ENCODE peak calls at places on chromosomes 2 and 18, in ten cellular contexts. D, K, E, V, H, N, C, X, F and M are unnamed samples.

GRCh38 chr2:127985026-127985734 is 42.7 kb downstream of the SAP130 start:
- DNase-seq in D (no peak), K (no peak), E (no peak), V (no peak), H (no peak), N (no peak), C (peak), X (peak), F (no peak), M (no peak)

GRCh38 chr2:8090748-8091700 is 590.8 kb upstream of the ID2 start:
- DNase-seq in D (peak), K (no peak), E (peak), V (peak), H (peak), N (peak), C (peak), X (peak), F (peak), M (peak)

GRCh38 chr2:44218771-44219170 is 50.1 kb downstream of the PPM1B start:
- DNase-seq in D (no peak), K (no peak), E (no peak), V (no peak), H (no peak), N (no peak), C (no peak), X (no peak), F (no peak), M (no peak)

GRCh38 chr2:10790228-10790973 is 22.2 kb downstream of the PDIA6 start:
- DNase-seq in D (no peak), K (no peak), E (no peak), V (no peak), H (no peak), N (peak), C (no peak), X (no peak), F (no peak), M (no peak)

GRCh38 chr18:21362921-21363320 is 120.9 kb downstream of the GREB1L start:
- DNase-seq in D (no peak), K (no peak), E (no peak), V (no peak), H (no peak), N (no peak), C (no peak), X (no peak), F (no peak), M (no peak)

GRCh38 chr2:195925120-195925519 is 143.5 kb downstream of the DNAH7 start:
- DNase-seq in D (no peak), K (no peak), E (no peak), V (no peak), H (no peak), N (no peak), C (no peak), X (no peak), F (no peak), M (no peak)

GRCh38 chr2:23404426-23404825 is 19.4 kb downstream of the KLHL29 start:
- DNase-seq in D (no peak), K (no peak), E (peak), V (no peak), H (no peak), N (peak), C (peak), X (peak), F (no peak), M (no peak)

GRCh38 chr2:10091182-10091932 is 11.1 kb upstream of the CYS1 start:
- DNase-seq in D (no peak), K (no peak), E (no peak), V (no peak), H (no peak), N (no peak), C (no peak), X (no peak), F (no peak), M (no peak)

GRCh38 chr18:41145526-41145925 is 809.5 kb upstream of the PIK3C3 start:
- DNase-seq in D (no peak), K (no peak), E (no peak), V (no peak), H (no peak), N (no peak), C (no peak), X (no peak), F (no peak), M (no peak)

GRCh38 chr2:126657636-126658315 is 1.8 kb downstream of the GYPC start:
- DNase-seq in D (peak), K (peak), E (peak), V (peak), H (peak), N (peak), C (peak), X (no peak), F (peak), M (peak)

GRCh38 chr2:109472331-109473005 is 141.3 kb downstream of the SEPTIN10 start:
- DNase-seq in D (no peak), K (no peak), E (no peak), V (no peak), H (no peak), N (no peak), C (no peak), X (no peak), F (no peak), M (no peak)

GRCh38 chr2:164722604-164723338 is 101.5 kb upstream of the GRB14 start:
- DNase-seq in D (no peak), K (no peak), E (no peak), V (no peak), H (no peak), N (no peak), C (no peak), X (no peak), F (no peak), M (no peak)

GRCh38 chr2:88874063-88874657 is 182.7 kb downstream of the RPIA start:
- DNase-seq in D (peak), K (no peak), E (no peak), V (no peak), H (no peak), N (no peak), C (peak), X (peak), F (no peak), M (peak)

GRCh38 chr2:19189391-19189790 is 169.0 kb downstream of the OSR1 start:
- DNase-seq in D (no peak), K (no peak), E (no peak), V (no peak), H (no peak), N (no peak), C (peak), X (no peak), F (no peak), M (no peak)

GRCh38 chr18:59469463-59470180 is 110.6 kb upstream of the LMAN1 start:
- DNase-seq in D (no peak), K (no peak), E (no peak), V (no peak), H (no peak), N (no peak), C (no peak), X (no peak), F (no peak), M (no peak)

GRCh38 chr2:71683666-71684065 is 230.3 kb downstream of the DYSF start:
- DNase-seq in D (no peak), K (no peak), E (no peak), V (peak), H (no peak), N (no peak), C (no peak), X (no peak), F (no peak), M (no peak)

GRCh38 chr18:12076424-12077140 is 17.1 kb upstream of the ANKRD62 start:
- DNase-seq in D (no peak), K (no peak), E (no peak), V (no peak), H (no peak), N (no peak), C (peak), X (no peak), F (no peak), M (no peak)

GRCh38 chr2:225670111-225670974 is 270.8 kb downstream of the NYAP2 start:
- DNase-seq in D (peak), K (no peak), E (no peak), V (no peak), H (no peak), N (no peak), C (peak), X (peak), F (no peak), M (no peak)

GRCh38 chr2:240627736-240628506 is 2.6 kb downstream of the GPR35 start:
- DNase-seq in D (no peak), K (no peak), E (no peak), V (peak), H (no peak), N (no peak), C (no peak), X (no peak), F (no peak), M (no peak)

GRCh38 chr2:240731327-240731626 is 39.6 kb downstream of the AQP12A start:
- DNase-seq in D (no peak), K (no peak), E (no peak), V (no peak), H (no peak), N (no peak), C (peak), X (no peak), F (no peak), M (no peak)

GRCh38 chr2:91442246-91442905 is 2750.9 kb downstream of the RPIA start:
- DNase-seq in D (no peak), K (peak), E (no peak), V (no peak), H (no peak), N (no peak), C (no peak), X (no peak), F (no peak), M (no peak)

GRCh38 chr2:71611781-71612545 is 158.6 kb downstream of the DYSF start:
- DNase-seq in D (no peak), K (peak), E (peak), V (peak), H (peak), N (no peak), C (no peak), X (no peak), F (peak), M (no peak)

GRCh38 chr18:59660976-59661743 is 36.1 kb downstream of the CCBE1 start:
- DNase-seq in D (no peak), K (no peak), E (no peak), V (no peak), H (no peak), N (no peak), C (peak), X (no peak), F (no peak), M (no peak)

GRCh38 chr2:72543527-72544216 is 282.2 kb downstream of the EXOC6B start:
- DNase-seq in D (no peak), K (no peak), E (no peak), V (no peak), H (no peak), N (no peak), C (no peak), X (no peak), F (no peak), M (peak)

GRCh38 chr2:70190086-70190412 is 770 bp downstream of the C2orf42 start:
- DNase-seq in D (no peak), K (peak), E (peak), V (no peak), H (no peak), N (peak), C (peak), X (no peak), F (no peak), M (peak)

GRCh38 chr18:36322408-36322728 is 24.9 kb downstream of the FHOD3 start:
- DNase-seq in D (no peak), K (no peak), E (no peak), V (no peak), H (no peak), N (no peak), C (no peak), X (no peak), F (no peak), M (no peak)

GRCh38 chr2:27051902-27052645 is 606 bp downstream of the AGBL5 start:
- DNase-seq in D (no peak), K (no peak), E (peak), V (peak), H (no peak), N (no peak), C (no peak), X (no peak), F (no peak), M (peak)

GRCh38 chr2:85757860-85758259 is 4.1 kb downstream of the ATOH8 start:
- DNase-seq in D (no peak), K (no peak), E (no peak), V (no peak), H (no peak), N (no peak), C (no peak), X (no peak), F (no peak), M (no peak)

GRCh38 chr2:85759257-85759613 is 5.4 kb downstream of the ATOH8 start:
- DNase-seq in D (no peak), K (no peak), E (no peak), V (no peak), H (no peak), N (no peak), C (no peak), X (no peak), F (no peak), M (no peak)

GRCh38 chr2:85760371-85760770 is 6.6 kb downstream of the ATOH8 start:
- DNase-seq in D (no peak), K (no peak), E (no peak), V (no peak), H (no peak), N (no peak), C (peak), X (no peak), F (no peak), M (no peak)

GRCh38 chr2:85756822-85757435 is 3.1 kb downstream of the ATOH8 start:
- DNase-seq in D (no peak), K (no peak), E (no peak), V (no peak), H (no peak), N (no peak), C (no peak), X (no peak), F (no peak), M (no peak)

DNA sequence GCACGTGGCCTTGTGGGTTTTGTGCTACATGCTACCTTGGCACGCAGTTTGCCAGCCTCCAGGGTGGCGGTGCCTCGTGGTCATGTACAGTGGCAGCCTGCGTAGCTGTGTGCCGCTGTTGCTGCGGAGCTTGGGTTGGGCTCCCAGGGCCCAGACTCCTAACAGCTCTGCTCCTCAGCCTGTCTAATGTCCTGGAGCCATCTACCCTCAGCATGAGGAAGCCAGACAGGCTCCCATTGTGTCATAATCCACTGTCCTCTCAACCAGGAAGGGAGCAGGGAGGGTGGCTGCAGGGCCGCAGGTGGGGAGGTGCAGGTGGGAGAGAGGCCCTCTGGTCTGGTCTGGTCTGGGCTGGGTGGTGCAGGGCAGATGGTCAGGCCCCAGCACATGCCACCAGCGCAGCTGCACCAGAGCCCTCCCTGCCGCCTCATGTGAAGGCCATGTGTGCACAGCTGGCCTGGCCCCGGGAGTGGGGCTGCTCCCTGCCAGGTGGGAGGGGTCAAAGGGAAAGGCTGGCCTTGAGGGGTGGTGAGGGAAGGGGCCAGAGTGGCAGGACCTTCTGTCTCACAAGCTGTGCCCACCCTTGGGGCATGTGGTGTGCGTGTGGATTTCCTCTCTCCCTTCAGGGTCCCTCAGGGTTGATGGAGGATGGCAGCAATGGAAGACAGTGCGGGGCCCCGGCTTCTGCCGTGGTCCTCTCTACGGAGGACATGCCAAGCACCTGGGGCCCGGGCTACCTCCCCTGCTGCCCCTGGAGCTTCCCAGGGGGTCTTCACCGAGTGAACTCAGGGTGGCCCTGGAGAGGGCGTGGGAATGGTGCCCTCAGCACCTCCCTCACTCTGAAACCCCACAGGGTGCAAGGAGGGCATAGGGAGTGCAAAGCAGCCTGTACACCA is 4.8 kb downstream of the ATOH8 start:
- DNase-seq in D (no peak), K (no peak), E (no peak), V (peak), H (no peak), N (no peak), C (no peak), X (peak), F (peak), M (no peak)
- TF ChIP-seq POLR2A in D (no peak), K (no peak), E (no peak), V (no peak), H (no peak), N (no peak), C (no peak), X (no peak), F (no peak), M (no peak)

GRCh38 chr18:28177828-28178635 is 1.1 kb upstream of the CDH2 start:
- DNase-seq in D (no peak), K (no peak), E (peak), V (no peak), H (peak), N (no peak), C (peak), X (peak), F (no peak), M (no peak)
- TF ChIP-seq POLR2A in D (no peak), K (no peak), E (no peak), V (no peak), H (no peak), N (no peak), C (no peak), X (no peak), F (no peak), M (no peak)

DNA sequence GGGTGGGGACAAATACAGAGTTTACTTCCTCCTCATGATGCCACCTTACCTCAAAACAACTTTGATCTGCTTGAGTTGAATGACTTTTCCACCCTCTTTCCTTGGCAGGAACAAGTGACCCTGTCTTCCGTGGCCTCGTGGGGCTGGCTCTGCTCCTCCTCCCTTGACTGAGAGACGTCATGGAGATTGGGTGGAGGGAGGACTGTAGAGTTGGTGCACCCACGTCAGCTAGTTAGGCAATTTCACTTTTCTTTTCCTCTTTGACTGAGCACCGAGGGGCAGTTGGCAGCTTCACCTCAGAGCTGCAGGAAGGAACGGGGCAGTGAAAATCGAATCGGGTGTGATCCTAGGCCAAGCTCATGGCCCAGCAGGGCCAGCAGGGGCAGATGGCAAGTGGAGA is at the start of gene SP140:
- DNase-seq in D (no peak), K (no peak), E (no peak), V (peak), H (no peak), N (peak), C (no peak), X (no peak), F (no peak), M (no peak)
- TF ChIP-seq POLR2A in D (no peak), K (peak), E (no peak), V (no peak), H (no peak), N (peak), C (no peak), X (no peak), F (no peak), M (no peak)

GRCh38 chr2:96859338-96859649 is 1.5 kb upstream of the ANKRD39 start:
- DNase-seq in D (no peak), K (no peak), E (peak), V (no peak), H (peak), N (no peak), C (no peak), X (no peak), F (no peak), M (no peak)
- TF ChIP-seq POLR2A in D (no peak), K (no peak), E (no peak), V (no peak), H (no peak), N (no peak), C (no peak), X (no peak), F (no peak), M (no peak)

GRCh38 chr2:63842149-63843061 is 709 bp downstream of the UGP2 start:
- DNase-seq in D (no peak), K (no peak), E (peak), V (peak), H (peak), N (no peak), C (peak), X (peak), F (no peak), M (peak)
- TF ChIP-seq POLR2A in D (no peak), K (peak), E (peak), V (peak), H (no peak), N (peak), C (no peak), X (peak), F (no peak), M (no peak)

GRCh38 chr18:22684268-22684667 is 248.9 kb upstream of the RBBP8 start:
- DNase-seq in D (no peak), K (no peak), E (no peak), V (no peak), H (no peak), N (no peak), C (no peak), X (no peak), F (no peak), M (no peak)
- TF ChIP-seq POLR2A in D (no peak), K (no peak), E (no peak), V (no peak), H (no peak), N (no peak), C (no peak), X (no peak), F (no peak), M (no peak)

GRCh38 chr2:121650554-121650930 is 1.3 kb upstream of the CLASP1 start:
- DNase-seq in D (no peak), K (no peak), E (no peak), V (no peak), H (no peak), N (peak), C (peak), X (no peak), F (no peak), M (peak)
- TF ChIP-seq POLR2A in D (no peak), K (no peak), E (no peak), V (no peak), H (no peak), N (no peak), C (no peak), X (no peak), F (no peak), M (no peak)